ENCODE peak calls at places on chromosome X, in seven cellular contexts. I, P, M, O, N, X and R are unnamed samples.

GRCh38 chrX:129472116-129472515 is 51.2 kb downstream of the SMARCA1 start:
- DNase-seq in I (no peak), P (peak; percentile 23), M (no peak), O (no peak), N (no peak), X (no peak), R (peak; percentile 6)

GRCh38 chrX:24148118-24148517 is 1.4 kb upstream of the ZFX start:
- DNase-seq in I (no peak), P (no peak), M (no peak), O (no peak), N (no peak), X (no peak), R (no peak)

GRCh38 chrX:43586855-43587254 is 69.2 kb upstream of the MAOA start:
- DNase-seq in I (no peak), P (no peak), M (no peak), O (no peak), N (no peak), X (no peak), R (peak; percentile 70)

GRCh38 chrX:11724122-11725017 is 33.7 kb upstream of the MSL3 start:
- DNase-seq in I (no peak), P (peak; percentile 14), M (no peak), O (no peak), N (no peak), X (no peak), R (peak; percentile 4)

GRCh38 chrX:323721-324628 is 5.4 kb upstream of the GTPBP6 start:
- DNase-seq in I (peak; percentile 57), P (peak; percentile 86), M (peak; percentile 12), O (peak; percentile 88), N (peak; percentile 72), X (no peak), R (peak; percentile 66)

GRCh38 chrX:47239199-47239598 is 6.4 kb downstream of the USP11 start:
- DNase-seq in I (peak; percentile 30), P (no peak), M (no peak), O (no peak), N (no peak), X (no peak), R (no peak)

GRCh38 chrX:138481649-138482048 is 229.9 kb downstream of the FGF13 start:
- DNase-seq in I (no peak), P (no peak), M (no peak), O (no peak), N (no peak), X (no peak), R (no peak)

GRCh38 chrX:129957241-129958099 is 25.0 kb upstream of the BCORL1 start:
- DNase-seq in I (peak; percentile 73), P (no peak), M (peak; percentile 38), O (peak; percentile 87), N (peak; percentile 69), X (peak; percentile 67), R (peak; percentile 62)

GRCh38 chrX:124497386-124497785 is 151.0 kb downstream of the SH2D1A start:
- DNase-seq in I (no peak), P (peak; percentile 46), M (no peak), O (no peak), N (no peak), X (no peak), R (no peak)

GRCh38 chrX:137430301-137430700 is 135.6 kb upstream of the ZIC3 start:
- DNase-seq in I (no peak), P (no peak), M (no peak), O (peak; percentile 82), N (no peak), X (no peak), R (no peak)

GRCh38 chrX:137432609-137433008 is 133.3 kb upstream of the ZIC3 start:
- DNase-seq in I (no peak), P (no peak), M (no peak), O (peak; percentile 86), N (no peak), X (no peak), R (no peak)

GRCh38 chrX:137431693-137432488 is 134.0 kb upstream of the ZIC3 start:
- DNase-seq in I (no peak), P (no peak), M (no peak), O (peak; percentile 87), N (no peak), X (no peak), R (no peak)

GRCh38 chrX:137428777-137429564 is 137.0 kb upstream of the ZIC3 start:
- DNase-seq in I (no peak), P (no peak), M (no peak), O (peak; percentile 83), N (no peak), X (no peak), R (no peak)

DNA sequence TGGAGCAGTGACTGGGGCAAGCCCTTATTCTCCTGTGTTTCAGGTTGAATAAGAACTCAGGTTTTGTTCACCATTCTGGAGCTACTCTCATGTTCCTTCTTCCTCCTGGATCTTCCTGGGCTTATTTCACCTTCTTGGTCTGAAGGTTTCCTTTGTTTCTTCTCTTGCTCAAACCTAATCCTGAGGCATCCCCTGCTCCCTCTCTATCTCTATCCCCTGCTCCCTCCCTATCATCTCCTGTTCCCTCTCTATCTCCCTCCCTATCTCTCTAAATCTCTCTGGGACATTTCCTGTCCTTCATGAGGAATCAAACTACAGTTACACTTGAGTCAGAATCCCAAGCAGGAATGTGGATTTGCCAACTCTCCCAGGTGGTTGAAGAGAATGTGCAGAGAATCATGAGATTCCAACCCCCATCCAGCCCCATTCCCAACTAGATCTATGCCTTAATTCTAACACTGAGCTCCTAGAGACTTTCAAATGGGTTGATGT is 134.9 kb upstream of the ZIC3 start:
- DNase-seq in I (no peak), P (no peak), M (no peak), O (peak; percentile 58), N (no peak), X (no peak), R (no peak)
- H3K27me3 ChIP-seq in I (peaks cover 40% of the 10 kb centered on the region), P (peaks cover 14% of the 10 kb centered on the region), M (peaks cover 32% of the 10 kb centered on the region), O (no peaks in the 10 kb centered on the region), N (peaks cover 6% of the 10 kb centered on the region), X (peaks cover 40% of the 10 kb centered on the region), R (peaks cover 14% of the 10 kb centered on the region)

DNA sequence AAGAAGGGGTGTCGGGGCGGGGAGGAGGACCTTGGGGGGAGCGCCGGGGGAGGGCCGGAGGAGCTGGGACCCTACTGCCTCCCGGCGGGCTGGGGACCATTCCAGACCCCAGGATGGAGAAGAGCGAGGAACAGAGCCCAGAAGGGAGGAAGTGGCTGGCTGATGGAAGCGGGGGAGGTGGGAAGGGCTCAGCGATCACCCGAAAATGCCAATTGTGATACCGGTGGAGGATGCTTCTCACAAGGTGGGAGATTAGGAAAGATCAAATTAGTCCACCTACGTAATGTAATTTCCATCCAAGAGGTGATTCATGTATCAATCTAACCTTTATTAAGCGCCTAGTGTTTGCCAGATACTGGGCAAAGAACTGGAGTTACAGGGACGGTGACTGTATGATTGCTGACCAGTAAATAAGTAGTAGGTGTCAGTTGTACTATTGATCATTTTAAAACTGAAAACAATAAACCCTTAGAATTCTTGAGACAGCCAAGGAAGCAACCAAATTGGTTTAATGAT is 456 bp upstream of the RAI2 start:
- DNase-seq in I (no peak), P (no peak), M (no peak), O (peak; percentile 46), N (no peak), X (no peak), R (no peak)
- H3K27me3 ChIP-seq in I (peaks cover 3% of the 10 kb centered on the region), P (peaks cover 22% of the 10 kb centered on the region), M (no peaks in the 10 kb centered on the region), O (peaks cover 80% of the 10 kb centered on the region), N (no peaks in the 10 kb centered on the region), X (no peaks in the 10 kb centered on the region), R (no peaks in the 10 kb centered on the region)

DNA sequence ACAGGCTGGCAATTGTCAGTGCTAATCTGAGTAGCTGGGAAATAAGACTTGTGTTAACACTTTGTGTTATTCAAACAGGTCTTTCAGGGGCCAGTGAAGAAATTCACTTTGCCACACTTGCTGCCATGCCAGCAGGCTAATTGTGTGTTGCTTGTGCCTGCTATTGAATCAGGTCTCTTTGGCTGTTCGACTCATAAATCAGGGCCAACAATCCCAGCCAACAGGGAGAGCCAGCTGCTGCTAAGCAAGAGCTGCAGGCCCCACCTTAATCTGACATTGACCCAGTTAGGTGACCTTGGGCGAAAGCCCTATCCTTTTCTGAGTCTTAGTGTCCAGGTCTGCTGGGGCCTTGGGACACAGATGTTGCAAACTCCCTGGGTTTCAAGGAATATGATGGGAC is 28.1 kb upstream of the MAMLD1 start:
- DNase-seq in I (no peak), P (no peak), M (no peak), O (no peak), N (no peak), X (no peak), R (no peak)
- H3K27me3 ChIP-seq in I (no peaks in the 10 kb centered on the region), P (no peaks in the 10 kb centered on the region), M (no peaks in the 10 kb centered on the region), O (peaks cover 5% of the 10 kb centered on the region), N (no peaks in the 10 kb centered on the region), X (no peaks in the 10 kb centered on the region), R (no peaks in the 10 kb centered on the region)

GRCh38 chrX:44828008-44828605 is 15.7 kb upstream of the DUSP21 start:
- DNase-seq in I (no peak), P (peak; percentile 85), M (no peak), O (no peak), N (no peak), X (no peak), R (peak; percentile 21)
- H3K27me3 ChIP-seq in I (no peaks in the 10 kb centered on the region), P (no peaks in the 10 kb centered on the region), M (no peaks in the 10 kb centered on the region), O (no peaks in the 10 kb centered on the region), N (no peaks in the 10 kb centered on the region), X (no peaks in the 10 kb centered on the region), R (no peaks in the 10 kb centered on the region)

DNA sequence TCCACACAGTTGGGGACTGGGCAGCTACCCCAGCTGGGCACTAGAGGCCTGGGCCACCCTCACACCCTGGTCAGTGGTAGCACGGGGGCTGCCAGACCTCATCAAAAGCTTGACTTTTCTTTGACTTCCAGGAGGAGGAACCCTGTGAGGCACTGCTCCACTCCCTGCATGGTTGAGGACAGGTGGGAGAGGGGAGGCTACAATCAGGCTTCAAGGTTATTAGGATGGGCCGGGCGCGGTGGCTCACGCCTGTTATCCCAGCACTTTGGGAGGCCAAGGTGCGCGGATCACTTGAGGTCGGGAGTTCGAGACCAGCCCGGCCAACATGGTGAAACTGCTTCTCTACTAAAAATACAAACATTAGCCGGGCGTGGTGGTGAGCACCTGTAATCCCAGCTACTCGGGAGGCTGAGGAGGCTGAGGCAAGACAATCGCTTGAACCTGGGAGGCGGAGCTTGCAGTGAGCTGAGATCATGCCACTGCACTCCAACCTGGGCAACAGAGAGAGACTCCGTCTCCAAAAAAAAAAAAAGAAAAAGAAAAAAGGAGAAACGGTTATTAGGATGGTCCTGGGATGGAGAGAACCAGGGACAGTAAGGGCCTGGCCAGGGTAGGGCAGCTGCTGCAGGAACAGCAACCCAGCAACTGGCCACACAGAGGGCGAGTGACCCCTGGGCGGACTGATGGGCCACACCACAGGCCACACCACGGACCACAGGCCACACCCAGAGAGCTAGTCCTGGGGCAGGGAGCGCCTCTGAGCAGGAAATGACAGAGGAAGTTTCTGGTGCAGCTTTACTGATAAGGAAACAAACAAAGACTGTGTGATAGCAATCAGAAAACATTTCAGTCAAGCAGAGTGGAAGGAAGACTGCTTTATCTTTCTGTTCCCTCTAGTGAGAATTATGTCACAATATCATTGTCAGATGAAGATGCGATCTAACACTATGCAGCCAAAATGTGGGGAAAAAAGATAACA is 20.5 kb upstream of the OPN1LW start:
- DNase-seq in I (no peak), P (no peak), M (no peak), O (no peak), N (no peak), X (peak; percentile 27), R (peak; percentile 39)
- H3K27me3 ChIP-seq in I (no peaks in the 10 kb centered on the region), P (no peaks in the 10 kb centered on the region), M (no peaks in the 10 kb centered on the region), O (no peaks in the 10 kb centered on the region), N (no peaks in the 10 kb centered on the region), X (no peaks in the 10 kb centered on the region), R (no peaks in the 10 kb centered on the region)

DNA sequence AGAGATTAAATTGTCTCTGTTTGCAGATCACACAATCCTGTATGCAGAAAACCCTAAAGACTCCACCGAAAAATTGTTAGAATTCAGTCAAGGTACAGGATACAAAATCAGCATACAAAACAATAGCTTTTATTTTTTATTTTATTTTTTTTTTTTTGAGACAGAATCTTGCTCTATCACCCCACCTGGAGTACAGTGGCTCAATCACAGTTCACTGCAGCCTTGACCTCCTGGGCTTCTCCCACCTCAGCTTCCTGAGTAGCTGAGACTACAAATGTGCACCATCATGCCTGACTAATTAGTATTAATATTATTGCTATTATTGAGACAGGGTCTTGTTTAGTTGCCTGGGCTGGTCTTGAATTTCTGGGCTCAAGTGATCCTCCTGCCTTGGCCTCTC is 8.9 kb upstream of the PLXNB3 start:
- DNase-seq in I (no peak), P (no peak), M (no peak), O (peak; percentile 30), N (no peak), X (no peak), R (no peak)
- H3K27me3 ChIP-seq in I (no peaks in the 10 kb centered on the region), P (no peaks in the 10 kb centered on the region), M (no peaks in the 10 kb centered on the region), O (no peaks in the 10 kb centered on the region), N (no peaks in the 10 kb centered on the region), X (no peaks in the 10 kb centered on the region), R (no peaks in the 10 kb centered on the region)